ENCODE peak calls at places on chromosomes 12 and 14, in eight cellular contexts. One of them, this sample, is unnamed.

GRCh38 chr12:54311091-54311490 is 10.3 kb upstream of the NFE2 start:
- DNase-seq in sigmoid colon: no peak
- DNase-seq in upper lobe of left lung: no peak
- DNase-seq in ovary: no peak
- DNase-seq in H1: no peak
- DNase-seq in transverse colon: no peak
- DNase-seq in A549: no peak
- DNase-seq in tibial nerve: no peak
- DNase-seq in this sample: no peak

GRCh38 chr12:56635539-56636117 is 5.5 kb upstream of the BAZ2A start:
- DNase-seq in upper lobe of left lung: no peak
- DNase-seq in ovary: no peak
- DNase-seq in sigmoid colon: no peak
- DNase-seq in H1: peak; percentile 76
- DNase-seq in A549: peak; percentile 17
- DNase-seq in transverse colon: no peak
- DNase-seq in tibial nerve: no peak
- DNase-seq in this sample: no peak

GRCh38 chr12:27635349-27635972 is 60.8 kb upstream of the REP15 start:
- DNase-seq in H1: no peak
- DNase-seq in A549: peak; percentile 67
- DNase-seq in sigmoid colon: no peak
- DNase-seq in ovary: no peak
- DNase-seq in transverse colon: no peak
- DNase-seq in upper lobe of left lung: no peak
- DNase-seq in tibial nerve: no peak
- DNase-seq in this sample: no peak

GRCh38 chr14:45201908-45202307 is 51.1 kb downstream of the MIS18BP1 start:
- DNase-seq in transverse colon: no peak
- DNase-seq in A549: peak; percentile 44
- DNase-seq in tibial nerve: no peak
- DNase-seq in sigmoid colon: no peak
- DNase-seq in upper lobe of left lung: no peak
- DNase-seq in ovary: no peak
- DNase-seq in H1: no peak
- DNase-seq in this sample: no peak

GRCh38 chr14:30143617-30144016 is 216.0 kb upstream of the PRKD1 start:
- DNase-seq in sigmoid colon: no peak
- DNase-seq in upper lobe of left lung: no peak
- DNase-seq in tibial nerve: no peak
- DNase-seq in H1: no peak
- DNase-seq in transverse colon: no peak
- DNase-seq in A549: no peak
- DNase-seq in ovary: no peak
- DNase-seq in this sample: no peak

GRCh38 chr12:21775130-21775920 is 819 bp upstream of the KCNJ8 start:
- DNase-seq in ovary: no peak
- DNase-seq in H1: no peak
- DNase-seq in upper lobe of left lung: no peak
- DNase-seq in sigmoid colon: no peak
- DNase-seq in tibial nerve: no peak
- DNase-seq in A549: no peak
- DNase-seq in transverse colon: no peak
- DNase-seq in this sample: no peak

GRCh38 chr14:59107819-59108218 is 80.6 kb upstream of the DAAM1 start:
- DNase-seq in upper lobe of left lung: no peak
- DNase-seq in H1: no peak
- DNase-seq in sigmoid colon: no peak
- DNase-seq in tibial nerve: no peak
- DNase-seq in ovary: no peak
- DNase-seq in transverse colon: peak; percentile 48
- DNase-seq in A549: no peak
- DNase-seq in this sample: no peak

GRCh38 chr12:119068129-119068856 is 87.0 kb downstream of the SRRM4 start:
- DNase-seq in upper lobe of left lung: no peak
- DNase-seq in transverse colon: no peak
- DNase-seq in ovary: no peak
- DNase-seq in H1: no peak
- DNase-seq in tibial nerve: no peak
- DNase-seq in sigmoid colon: no peak
- DNase-seq in A549: no peak
- DNase-seq in this sample: no peak

GRCh38 chr12:111361717-111362576 is 6.9 kb downstream of the PHETA1 start:
- DNase-seq in A549: no peak
- DNase-seq in transverse colon: no peak
- DNase-seq in ovary: peak; percentile 75
- DNase-seq in H1: no peak
- DNase-seq in tibial nerve: no peak
- DNase-seq in upper lobe of left lung: peak; percentile 75
- DNase-seq in sigmoid colon: no peak
- DNase-seq in this sample: no peak

GRCh38 chr14:69693823-69694729 is 72.9 kb upstream of the SRSF5 start:
- DNase-seq in H1: no peak
- DNase-seq in upper lobe of left lung: peak; percentile 63
- DNase-seq in transverse colon: peak; percentile 84
- DNase-seq in A549: peak; percentile 25
- DNase-seq in tibial nerve: no peak
- DNase-seq in sigmoid colon: no peak
- DNase-seq in ovary: peak; percentile 64
- DNase-seq in this sample: no peak

GRCh38 chr14:36212577-36212976 is 36.1 kb upstream of the PTCSC3 start:
- DNase-seq in sigmoid colon: no peak
- DNase-seq in tibial nerve: no peak
- DNase-seq in A549: no peak
- DNase-seq in H1: no peak
- DNase-seq in transverse colon: no peak
- DNase-seq in ovary: no peak
- DNase-seq in upper lobe of left lung: no peak
- DNase-seq in this sample: no peak

GRCh38 chr14:36212987-36213386 is 36.5 kb upstream of the PTCSC3 start:
- DNase-seq in tibial nerve: no peak
- DNase-seq in ovary: no peak
- DNase-seq in sigmoid colon: no peak
- DNase-seq in H1: no peak
- DNase-seq in A549: no peak
- DNase-seq in upper lobe of left lung: no peak
- DNase-seq in transverse colon: no peak
- DNase-seq in this sample: no peak

GRCh38 chr14:36204674-36205073 is 28.2 kb upstream of the PTCSC3 start:
- DNase-seq in H1: no peak
- DNase-seq in upper lobe of left lung: no peak
- DNase-seq in transverse colon: no peak
- DNase-seq in ovary: no peak
- DNase-seq in A549: no peak
- DNase-seq in sigmoid colon: no peak
- DNase-seq in tibial nerve: no peak
- DNase-seq in this sample: no peak

GRCh38 chr14:36207500-36207899 is 31.0 kb upstream of the PTCSC3 start:
- DNase-seq in upper lobe of left lung: no peak
- DNase-seq in H1: no peak
- DNase-seq in sigmoid colon: no peak
- DNase-seq in A549: peak; percentile 12
- DNase-seq in tibial nerve: no peak
- DNase-seq in ovary: no peak
- DNase-seq in transverse colon: no peak
- DNase-seq in this sample: no peak

GRCh38 chr14:36208690-36209278 is 32.3 kb upstream of the PTCSC3 start:
- DNase-seq in A549: no peak
- DNase-seq in sigmoid colon: no peak
- DNase-seq in tibial nerve: no peak
- DNase-seq in H1: no peak
- DNase-seq in upper lobe of left lung: no peak
- DNase-seq in transverse colon: no peak
- DNase-seq in ovary: no peak
- DNase-seq in this sample: no peak
- TF ChIP-seq EP300 in A549: no peak
- TF ChIP-seq EP300 in sigmoid colon: no peak
- TF ChIP-seq EP300 in tibial nerve: no peak
- TF ChIP-seq EP300 in H1: no peak
- TF ChIP-seq EP300 in upper lobe of left lung: no peak
- TF ChIP-seq EP300 in transverse colon: no peak
- TF ChIP-seq EP300 in ovary: no peak
- TF ChIP-seq EP300 in this sample: no peak

DNA sequence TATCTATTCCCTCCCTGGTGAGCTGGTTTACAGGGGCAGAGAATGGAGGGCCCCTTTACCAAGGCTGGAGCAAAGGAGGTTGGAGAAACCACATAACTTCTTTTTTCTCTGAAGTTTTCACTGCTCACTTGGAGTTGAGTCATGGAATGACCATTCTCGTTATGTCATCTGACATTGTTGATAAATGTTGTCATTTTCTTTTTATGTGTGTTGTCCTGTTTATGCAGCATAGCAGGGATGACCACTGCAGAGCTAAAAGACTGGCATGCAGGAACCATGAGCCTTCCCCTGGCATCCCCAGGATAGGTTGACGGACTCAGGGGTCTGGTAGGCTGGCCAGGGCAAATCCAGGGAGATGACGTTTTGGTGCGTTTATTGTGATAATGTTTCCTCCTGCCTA is 256.9 kb upstream of the DDHD1 start:
- DNase-seq in ovary: no peak
- DNase-seq in H1: no peak
- DNase-seq in A549: no peak
- DNase-seq in upper lobe of left lung: no peak
- DNase-seq in sigmoid colon: no peak
- DNase-seq in transverse colon: no peak
- DNase-seq in tibial nerve: no peak
- DNase-seq in this sample: no peak
- TF ChIP-seq EP300 in ovary: no peak
- TF ChIP-seq EP300 in H1: no peak
- TF ChIP-seq EP300 in A549: no peak
- TF ChIP-seq EP300 in upper lobe of left lung: no peak
- TF ChIP-seq EP300 in sigmoid colon: no peak
- TF ChIP-seq EP300 in transverse colon: no peak
- TF ChIP-seq EP300 in tibial nerve: no peak
- TF ChIP-seq EP300 in this sample: no peak

GRCh38 chr12:17950898-17951297 is 139.1 kb downstream of the RERGL start:
- DNase-seq in sigmoid colon: no peak
- DNase-seq in tibial nerve: no peak
- DNase-seq in H1: no peak
- DNase-seq in A549: no peak
- DNase-seq in upper lobe of left lung: no peak
- DNase-seq in transverse colon: no peak
- DNase-seq in ovary: no peak
- DNase-seq in this sample: no peak

GRCh38 chr12:17954788-17955187 is 135.2 kb downstream of the RERGL start:
- DNase-seq in upper lobe of left lung: no peak
- DNase-seq in tibial nerve: no peak
- DNase-seq in H1: no peak
- DNase-seq in ovary: no peak
- DNase-seq in transverse colon: no peak
- DNase-seq in sigmoid colon: no peak
- DNase-seq in A549: peak; percentile 23
- DNase-seq in this sample: no peak

DNA sequence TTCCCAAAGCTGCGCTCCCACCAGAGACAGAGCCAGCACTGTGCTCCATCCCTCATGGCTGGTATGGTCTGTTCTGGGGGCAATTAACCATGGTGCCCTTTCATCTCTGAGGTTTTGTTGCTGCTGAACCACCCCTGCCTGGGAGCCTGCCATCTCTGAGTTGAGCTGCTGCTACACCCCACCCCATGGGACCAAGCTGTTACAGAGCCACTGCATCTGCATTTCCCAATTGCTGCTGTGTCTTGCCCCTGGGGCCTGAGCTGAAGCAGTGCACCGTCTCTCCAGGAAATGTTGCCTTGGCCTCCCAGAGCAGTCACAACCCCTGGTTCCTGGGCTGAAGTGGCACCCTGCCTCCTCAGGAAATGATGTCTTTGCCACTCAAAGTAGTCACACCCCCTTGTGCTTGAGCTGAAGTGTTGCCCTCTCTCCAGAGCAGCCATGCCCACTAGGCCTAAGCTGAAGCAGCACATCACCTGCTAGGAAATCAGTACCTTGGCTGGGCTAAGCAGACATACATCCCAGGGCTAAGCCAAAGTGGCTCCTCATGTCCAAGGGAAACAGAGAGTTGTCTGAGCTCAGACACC is 140.3 kb downstream of the RERGL start:
- DNase-seq in A549: no peak
- DNase-seq in sigmoid colon: no peak
- DNase-seq in transverse colon: no peak
- DNase-seq in tibial nerve: no peak
- DNase-seq in upper lobe of left lung: peak; percentile 29
- DNase-seq in H1: no peak
- DNase-seq in ovary: no peak
- DNase-seq in this sample: no peak
- TF ChIP-seq EP300 in A549: no peak
- TF ChIP-seq EP300 in sigmoid colon: no peak
- TF ChIP-seq EP300 in transverse colon: no peak
- TF ChIP-seq EP300 in tibial nerve: no peak
- TF ChIP-seq EP300 in upper lobe of left lung: no peak
- TF ChIP-seq EP300 in H1: no peak
- TF ChIP-seq EP300 in ovary: no peak
- TF ChIP-seq EP300 in this sample: no peak

GRCh38 chr12:113359133-113359938 is 949 bp downstream of the PLBD2 start:
- DNase-seq in upper lobe of left lung: no peak
- DNase-seq in ovary: peak; percentile 78
- DNase-seq in A549: no peak
- DNase-seq in transverse colon: peak; percentile 20
- DNase-seq in H1: no peak
- DNase-seq in sigmoid colon: peak; percentile 80
- DNase-seq in tibial nerve: peak; percentile 39
- DNase-seq in this sample: no peak
- TF ChIP-seq EP300 in upper lobe of left lung: no peak
- TF ChIP-seq EP300 in ovary: no peak
- TF ChIP-seq EP300 in A549: no peak
- TF ChIP-seq EP300 in transverse colon: no peak
- TF ChIP-seq EP300 in H1: no peak
- TF ChIP-seq EP300 in sigmoid colon: no peak
- TF ChIP-seq EP300 in tibial nerve: no peak
- TF ChIP-seq EP300 in this sample: no peak

DNA sequence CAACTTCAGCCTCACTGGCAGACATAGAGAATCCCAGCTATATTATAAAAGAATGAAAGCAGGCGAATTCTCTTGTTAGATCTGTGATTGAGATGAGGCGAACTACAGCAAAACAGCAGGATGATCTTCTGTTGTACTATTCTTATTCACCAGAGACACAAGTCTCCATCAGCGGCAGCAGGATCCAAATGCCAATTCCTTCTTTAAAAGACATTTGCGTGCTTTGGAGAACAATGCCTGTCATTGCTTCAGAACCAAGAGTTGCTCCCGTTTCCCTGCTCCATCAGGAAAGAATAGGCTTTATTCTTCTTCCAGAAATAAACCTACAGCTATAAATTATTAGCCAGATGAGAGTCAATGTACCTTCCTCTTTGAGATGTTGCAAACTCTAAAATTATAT is 188.9 kb downstream of the SLC41A2 start:
- DNase-seq in ovary: no peak
- DNase-seq in sigmoid colon: no peak
- DNase-seq in A549: no peak
- DNase-seq in H1: peak; percentile 41
- DNase-seq in upper lobe of left lung: no peak
- DNase-seq in tibial nerve: no peak
- DNase-seq in transverse colon: no peak
- DNase-seq in this sample: peak; percentile 53
- TF ChIP-seq EP300 in ovary: no peak
- TF ChIP-seq EP300 in sigmoid colon: no peak
- TF ChIP-seq EP300 in A549: no peak
- TF ChIP-seq EP300 in H1: no peak
- TF ChIP-seq EP300 in upper lobe of left lung: no peak
- TF ChIP-seq EP300 in tibial nerve: no peak
- TF ChIP-seq EP300 in transverse colon: no peak
- TF ChIP-seq EP300 in this sample: no peak

This sample was measured in esophagus muscularis mucosa.